ENCODE peak calls at places on chromosome 19, in five cellular contexts. Z is GM12865; U is stimulated activated CD8-positive, alpha-beta memory T cell treated with anti-CD3 and anti-CD28 coated beads, Interleukin-2, amount 100 ng/mL, for 1 hour; A is ascending aorta; R is activated CD4-positive, alpha-beta memory T cell treated with anti-CD3 and anti-CD28 coated beads, Interleukin-2, amount 10 ng/mL, durations not matched to agents 7 days and 5 days. I is an unnamed sample.

GRCh38 chr19:31223805-31224534 is 125.3 kb downstream of the TSHZ3 start:
- DNase-seq in Z (no peak), U (no peak), A (no peak), R (no peak), I (no peak)

GRCh38 chr19:42095814-42096230 is 19.9 kb downstream of the ZNF574 start:
- DNase-seq in Z (no peak), U (no peak), A (no peak), R (no peak), I (no peak)

GRCh38 chr19:46975918-46976782 is 43.5 kb upstream of the NPAS1 start:
- DNase-seq in Z (no peak), U (no peak), A (peak), R (no peak), I (no peak)

GRCh38 chr19:4966591-4966990 is 2.3 kb upstream of the KDM4B start:
- DNase-seq in Z (no peak), U (no peak), A (no peak), R (no peak), I (no peak)

GRCh38 chr19:2462635-2463421 is 6.1 kb upstream of the LMNB2 start:
- DNase-seq in Z (no peak), U (no peak), A (peak), R (no peak), I (no peak)

GRCh38 chr19:50431343-50432220 is 1.1 kb upstream of the MYBPC2 start:
- DNase-seq in Z (peak), U (peak), A (peak), R (peak), I (peak)

GRCh38 chr19:10800488-10800887 is 35.5 kb downstream of the TMED1 start:
- DNase-seq in Z (no peak), U (no peak), A (no peak), R (no peak), I (no peak)

GRCh38 chr19:4518345-4519171 is at the start of gene PLIN4:
- DNase-seq in Z (no peak), U (no peak), A (peak), R (no peak), I (no peak)

GRCh38 chr19:13693933-13694332 is 70.4 kb upstream of the MRI1 start:
- DNase-seq in Z (no peak), U (no peak), A (no peak), R (no peak), I (no peak)

GRCh38 chr19:4968462-4969291 is at the start of gene KDM4B:
- DNase-seq in Z (peak), U (peak), A (peak), R (peak), I (peak)

GRCh38 chr19:6739390-6739883 is at the start of gene TRIP10:
- DNase-seq in Z (peak), U (peak), A (peak), R (peak), I (peak)

GRCh38 chr19:58498316-58499020 is 13.3 kb downstream of the SLC27A5 start:
- DNase-seq in Z (peak), U (no peak), A (no peak), R (no peak), I (no peak)

GRCh38 chr19:39126593-39127187 is 1.1 kb downstream of the PAK4 start:
- DNase-seq in Z (no peak), U (no peak), A (no peak), R (no peak), I (no peak)

GRCh38 chr19:52638601-52639000 is 446 bp upstream of the ZNF83 start:
- DNase-seq in Z (no peak), U (no peak), A (peak), R (no peak), I (peak)

GRCh38 chr19:5578094-5578846 is 10.5 kb upstream of the TINCR start:
- DNase-seq in Z (peak), U (peak), A (no peak), R (peak), I (peak)

GRCh38 chr19:3538965-3539742 is at the start of gene TEKTIP1:
- DNase-seq in Z (no peak), U (no peak), A (no peak), R (no peak), I (no peak)

GRCh38 chr19:34838248-34838647 is 65.2 kb upstream of the ZNF599 start:
- DNase-seq in Z (no peak), U (no peak), A (no peak), R (no peak), I (no peak)

GRCh38 chr19:49338023-49338677 is 2.9 kb downstream of the CD37 start:
- DNase-seq in Z (no peak), U (no peak), A (peak), R (no peak), I (no peak)

GRCh38 chr19:1629256-1629808 is 23.1 kb downstream of the TCF3 start:
- DNase-seq in Z (no peak), U (no peak), A (no peak), R (no peak), I (no peak)

GRCh38 chr19:17777840-17778620 is 16.9 kb upstream of the B3GNT3 start:
- DNase-seq in Z (peak), U (peak), A (no peak), R (peak), I (peak)

GRCh38 chr19:30792561-30793505 is 420.6 kb downstream of the ZNF536 start:
- DNase-seq in Z (no peak), U (no peak), A (no peak), R (no peak), I (no peak)

I was measured in SHP77.